ENCODE peak calls at places on chromosomes 16 and 17, in five cellular contexts. One of them, this sample, is unnamed.

GRCh38 chr17:17993366-17993765 is 20.7 kb downstream of the DRC3 start:
- DNase-seq in activated T-cell treated with anti-CD3 and anti-CD28 coated beads for 1 hour: no peak
- DNase-seq in stimulated activated CD8-positive, alpha-beta memory T cell treated with anti-CD3 and anti-CD28 coated beads, Interleukin-7, amount 100 ng/mL, for 24 hours: no peak
- DNase-seq in effector memory CD4-positive, alpha-beta T cell: no peak
- DNase-seq in T-helper 1 cell: no peak
- DNase-seq in this sample: no peak

GRCh38 chr17:38728290-38728831 is 1.8 kb upstream of the CISD3 start:
- DNase-seq in activated T-cell treated with anti-CD3 and anti-CD28 coated beads for 1 hour: peak
- DNase-seq in T-helper 1 cell: peak
- DNase-seq in effector memory CD4-positive, alpha-beta T cell: peak
- DNase-seq in stimulated activated CD8-positive, alpha-beta memory T cell treated with anti-CD3 and anti-CD28 coated beads, Interleukin-7, amount 100 ng/mL, for 24 hours: peak
- DNase-seq in this sample: peak

GRCh38 chr17:40248507-40248906 is 29.4 kb downstream of the WIPF2 start:
- DNase-seq in effector memory CD4-positive, alpha-beta T cell: no peak
- DNase-seq in stimulated activated CD8-positive, alpha-beta memory T cell treated with anti-CD3 and anti-CD28 coated beads, Interleukin-7, amount 100 ng/mL, for 24 hours: no peak
- DNase-seq in activated T-cell treated with anti-CD3 and anti-CD28 coated beads for 1 hour: no peak
- DNase-seq in T-helper 1 cell: no peak
- DNase-seq in this sample: no peak

GRCh38 chr16:46830417-46830901 is 521 bp downstream of the C16orf87 start:
- DNase-seq in effector memory CD4-positive, alpha-beta T cell: peak
- DNase-seq in T-helper 1 cell: peak
- DNase-seq in activated T-cell treated with anti-CD3 and anti-CD28 coated beads for 1 hour: peak
- DNase-seq in stimulated activated CD8-positive, alpha-beta memory T cell treated with anti-CD3 and anti-CD28 coated beads, Interleukin-7, amount 100 ng/mL, for 24 hours: no peak
- DNase-seq in this sample: no peak

GRCh38 chr16:2935418-2935817 is 23.7 kb downstream of the FLYWCH1 start:
- DNase-seq in stimulated activated CD8-positive, alpha-beta memory T cell treated with anti-CD3 and anti-CD28 coated beads, Interleukin-7, amount 100 ng/mL, for 24 hours: no peak
- DNase-seq in T-helper 1 cell: no peak
- DNase-seq in activated T-cell treated with anti-CD3 and anti-CD28 coated beads for 1 hour: no peak
- DNase-seq in effector memory CD4-positive, alpha-beta T cell: no peak
- DNase-seq in this sample: no peak

GRCh38 chr16:66265106-66265415 is 101.4 kb upstream of the CDH5 start:
- DNase-seq in T-helper 1 cell: no peak
- DNase-seq in activated T-cell treated with anti-CD3 and anti-CD28 coated beads for 1 hour: no peak
- DNase-seq in stimulated activated CD8-positive, alpha-beta memory T cell treated with anti-CD3 and anti-CD28 coated beads, Interleukin-7, amount 100 ng/mL, for 24 hours: no peak
- DNase-seq in effector memory CD4-positive, alpha-beta T cell: no peak
- DNase-seq in this sample: no peak

GRCh38 chr16:55136356-55136755 is 187.6 kb upstream of the IRX6 start:
- DNase-seq in effector memory CD4-positive, alpha-beta T cell: no peak
- DNase-seq in stimulated activated CD8-positive, alpha-beta memory T cell treated with anti-CD3 and anti-CD28 coated beads, Interleukin-7, amount 100 ng/mL, for 24 hours: no peak
- DNase-seq in activated T-cell treated with anti-CD3 and anti-CD28 coated beads for 1 hour: no peak
- DNase-seq in T-helper 1 cell: no peak
- DNase-seq in this sample: no peak

GRCh38 chr17:66652840-66653507 is 181.9 kb upstream of the CACNG5 start:
- DNase-seq in effector memory CD4-positive, alpha-beta T cell: no peak
- DNase-seq in stimulated activated CD8-positive, alpha-beta memory T cell treated with anti-CD3 and anti-CD28 coated beads, Interleukin-7, amount 100 ng/mL, for 24 hours: no peak
- DNase-seq in activated T-cell treated with anti-CD3 and anti-CD28 coated beads for 1 hour: no peak
- DNase-seq in T-helper 1 cell: no peak
- DNase-seq in this sample: no peak

GRCh38 chr17:36936455-36936934 is 780 bp upstream of the LHX1 start:
- DNase-seq in stimulated activated CD8-positive, alpha-beta memory T cell treated with anti-CD3 and anti-CD28 coated beads, Interleukin-7, amount 100 ng/mL, for 24 hours: no peak
- DNase-seq in effector memory CD4-positive, alpha-beta T cell: no peak
- DNase-seq in T-helper 1 cell: no peak
- DNase-seq in activated T-cell treated with anti-CD3 and anti-CD28 coated beads for 1 hour: no peak
- DNase-seq in this sample: peak

GRCh38 chr17:43030137-43030767 is 5.2 kb downstream of the RND2 start:
- DNase-seq in stimulated activated CD8-positive, alpha-beta memory T cell treated with anti-CD3 and anti-CD28 coated beads, Interleukin-7, amount 100 ng/mL, for 24 hours: no peak
- DNase-seq in effector memory CD4-positive, alpha-beta T cell: no peak
- DNase-seq in activated T-cell treated with anti-CD3 and anti-CD28 coated beads for 1 hour: no peak
- DNase-seq in T-helper 1 cell: no peak
- DNase-seq in this sample: peak

GRCh38 chr16:57470683-57471082 is 8.2 kb downstream of the POLR2C start:
- DNase-seq in activated T-cell treated with anti-CD3 and anti-CD28 coated beads for 1 hour: no peak
- DNase-seq in T-helper 1 cell: no peak
- DNase-seq in stimulated activated CD8-positive, alpha-beta memory T cell treated with anti-CD3 and anti-CD28 coated beads, Interleukin-7, amount 100 ng/mL, for 24 hours: no peak
- DNase-seq in effector memory CD4-positive, alpha-beta T cell: no peak
- DNase-seq in this sample: no peak